ENCODE peak calls at places on chromosomes 3 and 15, in eight cellular contexts. M, S, I, G, U, W, Y and N are unnamed samples.

GRCh38 chr3:89859738-89860137 is 752.3 kb downstream of the EPHA3 start:
- DNase-seq in M (no peak), S (no peak), I (no peak), G (no peak), U (no peak), W (no peak), Y (no peak), N (no peak)

GRCh38 chr3:9193211-9193610 is 56.2 kb downstream of the SRGAP3 start:
- DNase-seq in M (no peak), S (no peak), I (no peak), G (no peak), U (no peak), W (no peak), Y (no peak), N (no peak)

GRCh38 chr3:18987070-18987469 is 161.2 kb upstream of the KCNH8 start:
- DNase-seq in M (no peak), S (no peak), I (no peak), G (no peak), U (no peak), W (no peak), Y (no peak), N (no peak)

GRCh38 chr3:149576071-149576564 is 81.7 kb downstream of the WWTR1 start:
- DNase-seq in M (no peak), S (peak), I (peak), G (peak), U (no peak), W (peak), Y (peak), N (peak)

GRCh38 chr15:42137461-42138261 is 18.8 kb downstream of the PLA2G4F start:
- DNase-seq in M (peak), S (peak), I (peak), G (peak), U (peak), W (peak), Y (no peak), N (peak)

GRCh38 chr15:81160312-81161214 is 26.5 kb downstream of the CFAP161 start:
- DNase-seq in M (peak), S (no peak), I (peak), G (no peak), U (no peak), W (peak), Y (no peak), N (peak)

GRCh38 chr3:149384911-149385321 is 7.5 kb upstream of the TM4SF1 start:
- DNase-seq in M (no peak), S (no peak), I (no peak), G (no peak), U (no peak), W (no peak), Y (no peak), N (no peak)

GRCh38 chr3:14113964-14114667 is 10.6 kb downstream of the CHCHD4 start:
- DNase-seq in M (no peak), S (no peak), I (no peak), G (no peak), U (no peak), W (no peak), Y (no peak), N (no peak)

GRCh38 chr3:150544040-150544439 is 2.3 kb downstream of the SERP1 start:
- DNase-seq in M (no peak), S (no peak), I (peak), G (no peak), U (no peak), W (no peak), Y (no peak), N (peak)

GRCh38 chr3:194328080-194328571 is 23.0 kb downstream of the CPN2 start:
- DNase-seq in M (no peak), S (peak), I (no peak), G (peak), U (no peak), W (no peak), Y (no peak), N (peak)

GRCh38 chr15:44468713-44469385 is 41.4 kb downstream of the CTDSPL2 start:
- DNase-seq in M (no peak), S (peak), I (peak), G (no peak), U (no peak), W (no peak), Y (no peak), N (peak)